ENCODE peak calls at places on chromosomes 6 and 20, in ten cellular contexts. One of them, this sample, is unnamed.

GRCh38 chr20:51651921-51652549 is 109.5 kb upstream of the NFATC2 start:
- DNase-seq in MCF 10A: no peak
- DNase-seq in right lobe of liver: no peak
- DNase-seq in T-cell: no peak
- DNase-seq in stromal cell of bone marrow: no peak
- DNase-seq in left cardiac atrium: no peak
- DNase-seq in SHP77 treated with DMSO at 0.1 percent for 48 hours: no peak
- DNase-seq in EH: no peak
- DNase-seq in fibroblast of mammary gland: no peak
- DNase-seq in NCI-H1048: no peak
- DNase-seq in this sample: no peak

GRCh38 chr20:1644101-1644962 is 13.2 kb downstream of the SIRPG start:
- DNase-seq in SHP77 treated with DMSO at 0.1 percent for 48 hours: no peak
- DNase-seq in T-cell: no peak
- DNase-seq in stromal cell of bone marrow: no peak
- DNase-seq in NCI-H1048: no peak
- DNase-seq in EH: no peak
- DNase-seq in fibroblast of mammary gland: no peak
- DNase-seq in right lobe of liver: no peak
- DNase-seq in left cardiac atrium: no peak
- DNase-seq in MCF 10A: no peak
- DNase-seq in this sample: no peak

GRCh38 chr6:30047220-30047619 is 13.8 kb upstream of the POLR1H start:
- DNase-seq in stromal cell of bone marrow: no peak
- DNase-seq in SHP77 treated with DMSO at 0.1 percent for 48 hours: no peak
- DNase-seq in fibroblast of mammary gland: no peak
- DNase-seq in left cardiac atrium: no peak
- DNase-seq in T-cell: no peak
- DNase-seq in NCI-H1048: no peak
- DNase-seq in EH: no peak
- DNase-seq in right lobe of liver: no peak
- DNase-seq in MCF 10A: no peak
- DNase-seq in this sample: no peak

GRCh38 chr6:1595271-1596087 is 14.2 kb upstream of the FOXC1 start:
- DNase-seq in EH: no peak
- DNase-seq in fibroblast of mammary gland: no peak
- DNase-seq in stromal cell of bone marrow: no peak
- DNase-seq in right lobe of liver: peak; percentile 51
- DNase-seq in left cardiac atrium: no peak
- DNase-seq in T-cell: no peak
- DNase-seq in SHP77 treated with DMSO at 0.1 percent for 48 hours: no peak
- DNase-seq in NCI-H1048: no peak
- DNase-seq in MCF 10A: no peak
- DNase-seq in this sample: no peak

GRCh38 chr6:41039060-41039998 is at the start of gene UNC5CL:
- DNase-seq in left cardiac atrium: no peak
- DNase-seq in EH: peak; percentile 39
- DNase-seq in fibroblast of mammary gland: peak; percentile 15
- DNase-seq in T-cell: peak; percentile 43
- DNase-seq in MCF 10A: peak; percentile 76
- DNase-seq in right lobe of liver: peak; percentile 83
- DNase-seq in NCI-H1048: no peak
- DNase-seq in SHP77 treated with DMSO at 0.1 percent for 48 hours: no peak
- DNase-seq in stromal cell of bone marrow: no peak
- DNase-seq in this sample: peak; percentile 25

GRCh38 chr20:15900443-15900842 is 672.8 kb downstream of the KIF16B start:
- DNase-seq in EH: no peak
- DNase-seq in SHP77 treated with DMSO at 0.1 percent for 48 hours: no peak
- DNase-seq in NCI-H1048: no peak
- DNase-seq in right lobe of liver: no peak
- DNase-seq in MCF 10A: peak; percentile 14
- DNase-seq in stromal cell of bone marrow: peak; percentile 56
- DNase-seq in left cardiac atrium: no peak
- DNase-seq in fibroblast of mammary gland: peak; percentile 5
- DNase-seq in T-cell: no peak
- DNase-seq in this sample: no peak

GRCh38 chr20:38432292-38432691 is 2.8 kb downstream of the SNHG17 start:
- DNase-seq in T-cell: no peak
- DNase-seq in stromal cell of bone marrow: no peak
- DNase-seq in right lobe of liver: no peak
- DNase-seq in left cardiac atrium: no peak
- DNase-seq in NCI-H1048: no peak
- DNase-seq in fibroblast of mammary gland: no peak
- DNase-seq in EH: no peak
- DNase-seq in MCF 10A: no peak
- DNase-seq in SHP77 treated with DMSO at 0.1 percent for 48 hours: no peak
- DNase-seq in this sample: no peak

GRCh38 chr20:2701671-2702081 is 9.1 kb downstream of the EBF4 start:
- DNase-seq in left cardiac atrium: no peak
- DNase-seq in EH: no peak
- DNase-seq in T-cell: no peak
- DNase-seq in fibroblast of mammary gland: no peak
- DNase-seq in NCI-H1048: no peak
- DNase-seq in MCF 10A: no peak
- DNase-seq in stromal cell of bone marrow: no peak
- DNase-seq in right lobe of liver: no peak
- DNase-seq in SHP77 treated with DMSO at 0.1 percent for 48 hours: no peak
- DNase-seq in this sample: no peak

GRCh38 chr6:33977606-33978438 is 168.1 kb downstream of the GRM4 start:
- DNase-seq in T-cell: no peak
- DNase-seq in fibroblast of mammary gland: no peak
- DNase-seq in EH: no peak
- DNase-seq in NCI-H1048: no peak
- DNase-seq in left cardiac atrium: no peak
- DNase-seq in right lobe of liver: no peak
- DNase-seq in MCF 10A: no peak
- DNase-seq in stromal cell of bone marrow: no peak
- DNase-seq in SHP77 treated with DMSO at 0.1 percent for 48 hours: no peak
- DNase-seq in this sample: no peak

GRCh38 chr6:78942451-78942850 is 75.1 kb downstream of the IRAK1BP1 start:
- DNase-seq in EH: peak; percentile 63
- DNase-seq in left cardiac atrium: no peak
- DNase-seq in T-cell: no peak
- DNase-seq in stromal cell of bone marrow: no peak
- DNase-seq in MCF 10A: no peak
- DNase-seq in NCI-H1048: no peak
- DNase-seq in right lobe of liver: no peak
- DNase-seq in fibroblast of mammary gland: peak; percentile 4
- DNase-seq in SHP77 treated with DMSO at 0.1 percent for 48 hours: no peak
- DNase-seq in this sample: no peak

GRCh38 chr6:137927777-137928218 is 60.7 kb downstream of the TNFAIP3 start:
- DNase-seq in left cardiac atrium: no peak
- DNase-seq in EH: peak; percentile 63
- DNase-seq in stromal cell of bone marrow: no peak
- DNase-seq in NCI-H1048: no peak
- DNase-seq in MCF 10A: no peak
- DNase-seq in fibroblast of mammary gland: no peak
- DNase-seq in right lobe of liver: no peak
- DNase-seq in T-cell: peak; percentile 69
- DNase-seq in SHP77 treated with DMSO at 0.1 percent for 48 hours: no peak
- DNase-seq in this sample: no peak

GRCh38 chr20:10255846-10256245 is 37.2 kb downstream of the SNAP25 start:
- DNase-seq in EH: no peak
- DNase-seq in fibroblast of mammary gland: no peak
- DNase-seq in NCI-H1048: no peak
- DNase-seq in left cardiac atrium: no peak
- DNase-seq in T-cell: no peak
- DNase-seq in stromal cell of bone marrow: no peak
- DNase-seq in MCF 10A: no peak
- DNase-seq in right lobe of liver: no peak
- DNase-seq in SHP77 treated with DMSO at 0.1 percent for 48 hours: no peak
- DNase-seq in this sample: no peak

GRCh38 chr20:12594410-12595130 is 414.2 kb upstream of the SPTLC3 start:
- DNase-seq in T-cell: no peak
- DNase-seq in EH: no peak
- DNase-seq in right lobe of liver: no peak
- DNase-seq in NCI-H1048: no peak
- DNase-seq in MCF 10A: peak; percentile 70
- DNase-seq in fibroblast of mammary gland: no peak
- DNase-seq in left cardiac atrium: no peak
- DNase-seq in stromal cell of bone marrow: no peak
- DNase-seq in SHP77 treated with DMSO at 0.1 percent for 48 hours: peak; percentile 78
- DNase-seq in this sample: no peak

GRCh38 chr6:33717857-33718552 is 6.5 kb upstream of the UQCC2 start:
- DNase-seq in EH: peak; percentile 49
- DNase-seq in SHP77 treated with DMSO at 0.1 percent for 48 hours: peak; percentile 25
- DNase-seq in MCF 10A: no peak
- DNase-seq in NCI-H1048: no peak
- DNase-seq in fibroblast of mammary gland: no peak
- DNase-seq in stromal cell of bone marrow: peak; percentile 21
- DNase-seq in left cardiac atrium: no peak
- DNase-seq in right lobe of liver: no peak
- DNase-seq in T-cell: no peak
- DNase-seq in this sample: no peak

GRCh38 chr6:157274471-157275226 is 48.7 kb downstream of the TMEM242 start:
- DNase-seq in fibroblast of mammary gland: peak; percentile 48
- DNase-seq in EH: peak; percentile 74
- DNase-seq in T-cell: peak; percentile 77
- DNase-seq in stromal cell of bone marrow: peak; percentile 36
- DNase-seq in SHP77 treated with DMSO at 0.1 percent for 48 hours: peak; percentile 59
- DNase-seq in right lobe of liver: peak; percentile 79
- DNase-seq in left cardiac atrium: peak; percentile 81
- DNase-seq in MCF 10A: peak; percentile 68
- DNase-seq in NCI-H1048: peak; percentile 48
- DNase-seq in this sample: no peak

GRCh38 chr6:137283940-137284910 is 65.0 kb upstream of the IFNGR1 start:
- DNase-seq in left cardiac atrium: no peak
- DNase-seq in fibroblast of mammary gland: peak; percentile 13
- DNase-seq in MCF 10A: no peak
- DNase-seq in T-cell: no peak
- DNase-seq in stromal cell of bone marrow: no peak
- DNase-seq in right lobe of liver: no peak
- DNase-seq in NCI-H1048: no peak
- DNase-seq in SHP77 treated with DMSO at 0.1 percent for 48 hours: no peak
- DNase-seq in EH: peak; percentile 48
- DNase-seq in this sample: no peak

GRCh38 chr20:35523298-35523888 is 6.1 kb downstream of the C20orf173 start:
- DNase-seq in MCF 10A: peak; percentile 43
- DNase-seq in fibroblast of mammary gland: peak; percentile 7
- DNase-seq in right lobe of liver: peak; percentile 53
- DNase-seq in left cardiac atrium: no peak
- DNase-seq in NCI-H1048: no peak
- DNase-seq in EH: peak; percentile 18
- DNase-seq in SHP77 treated with DMSO at 0.1 percent for 48 hours: no peak
- DNase-seq in stromal cell of bone marrow: no peak
- DNase-seq in T-cell: peak; percentile 9
- DNase-seq in this sample: no peak

GRCh38 chr6:142868917-142869316 is 76.1 kb downstream of the HIVEP2 start:
- DNase-seq in NCI-H1048: no peak
- DNase-seq in EH: peak; percentile 12
- DNase-seq in left cardiac atrium: no peak
- DNase-seq in MCF 10A: no peak
- DNase-seq in T-cell: no peak
- DNase-seq in stromal cell of bone marrow: no peak
- DNase-seq in right lobe of liver: no peak
- DNase-seq in fibroblast of mammary gland: no peak
- DNase-seq in SHP77 treated with DMSO at 0.1 percent for 48 hours: no peak
- DNase-seq in this sample: no peak

GRCh38 chr6:1552296-1552761 is 57.4 kb upstream of the FOXC1 start:
- DNase-seq in SHP77 treated with DMSO at 0.1 percent for 48 hours: no peak
- DNase-seq in stromal cell of bone marrow: no peak
- DNase-seq in right lobe of liver: no peak
- DNase-seq in NCI-H1048: no peak
- DNase-seq in EH: peak; percentile 35
- DNase-seq in left cardiac atrium: no peak
- DNase-seq in T-cell: no peak
- DNase-seq in MCF 10A: peak; percentile 86
- DNase-seq in fibroblast of mammary gland: peak; percentile 69
- DNase-seq in this sample: no peak

GRCh38 chr20:44620030-44620429 is 31.5 kb downstream of the ADA start:
- DNase-seq in T-cell: no peak
- DNase-seq in SHP77 treated with DMSO at 0.1 percent for 48 hours: no peak
- DNase-seq in stromal cell of bone marrow: no peak
- DNase-seq in MCF 10A: no peak
- DNase-seq in right lobe of liver: no peak
- DNase-seq in NCI-H1048: no peak
- DNase-seq in EH: no peak
- DNase-seq in left cardiac atrium: no peak
- DNase-seq in fibroblast of mammary gland: no peak
- DNase-seq in this sample: no peak

GRCh38 chr6:92756912-92757311 is 662.4 kb downstream of the EPHA7 start:
- DNase-seq in NCI-H1048: no peak
- DNase-seq in fibroblast of mammary gland: peak; percentile 17
- DNase-seq in left cardiac atrium: no peak
- DNase-seq in right lobe of liver: no peak
- DNase-seq in T-cell: no peak
- DNase-seq in SHP77 treated with DMSO at 0.1 percent for 48 hours: no peak
- DNase-seq in EH: no peak
- DNase-seq in MCF 10A: peak; percentile 64
- DNase-seq in stromal cell of bone marrow: no peak
- DNase-seq in this sample: no peak

GRCh38 chr20:52481443-52481842 is 289.9 kb upstream of the ZFP64 start:
- DNase-seq in fibroblast of mammary gland: no peak
- DNase-seq in stromal cell of bone marrow: no peak
- DNase-seq in left cardiac atrium: no peak
- DNase-seq in MCF 10A: no peak
- DNase-seq in right lobe of liver: no peak
- DNase-seq in EH: peak; percentile 38
- DNase-seq in T-cell: no peak
- DNase-seq in NCI-H1048: no peak
- DNase-seq in SHP77 treated with DMSO at 0.1 percent for 48 hours: no peak
- DNase-seq in this sample: no peak

GRCh38 chr20:17172826-17173420 is 53.9 kb upstream of the PCSK2 start:
- DNase-seq in right lobe of liver: no peak
- DNase-seq in EH: no peak
- DNase-seq in T-cell: no peak
- DNase-seq in left cardiac atrium: no peak
- DNase-seq in stromal cell of bone marrow: no peak
- DNase-seq in MCF 10A: no peak
- DNase-seq in NCI-H1048: no peak
- DNase-seq in SHP77 treated with DMSO at 0.1 percent for 48 hours: no peak
- DNase-seq in fibroblast of mammary gland: no peak
- DNase-seq in this sample: no peak

GRCh38 chr6:128554302-128554701 is 33.9 kb upstream of the PTPRK start:
- DNase-seq in T-cell: no peak
- DNase-seq in fibroblast of mammary gland: peak; percentile 23
- DNase-seq in MCF 10A: peak; percentile 19
- DNase-seq in EH: no peak
- DNase-seq in stromal cell of bone marrow: no peak
- DNase-seq in NCI-H1048: no peak
- DNase-seq in left cardiac atrium: no peak
- DNase-seq in SHP77 treated with DMSO at 0.1 percent for 48 hours: no peak
- DNase-seq in right lobe of liver: no peak
- DNase-seq in this sample: no peak

This sample was measured in Panc1.